ENCODE peak calls at places on chromosomes 12 and 14, in four cellular contexts. N, S, T and V are unnamed samples.

GRCh38 chr12:7146906-7147305 is 16.7 kb downstream of the CLSTN3 start:
- DNase-seq in T (no peak), S (no peak), N (no peak), V (no peak)

GRCh38 chr12:120847392-120848157 is 56.6 kb downstream of the SPPL3 start:
- DNase-seq in S (peak), N (no peak), T (peak), V (no peak)

GRCh38 chr14:26577711-26578110 is 20.1 kb downstream of the NOVA1 start:
- DNase-seq in S (peak), T (no peak), N (no peak), V (no peak)

GRCh38 chr12:13288501-13288900 is 92.0 kb downstream of the EMP1 start:
- DNase-seq in S (no peak), T (no peak), N (no peak), V (no peak)

GRCh38 chr12:91394903-91395302 is 212.3 kb upstream of the DCN start:
- DNase-seq in S (no peak), T (no peak), N (no peak), V (no peak)

GRCh38 chr12:65565601-65566560 is 258.4 kb upstream of the HMGA2 start:
- DNase-seq in S (peak), T (no peak), N (no peak), V (peak)

GRCh38 chr14:100898935-100899840 is 4.3 kb downstream of the RTL1 start:
- DNase-seq in N (peak), T (no peak), S (no peak), V (no peak)

GRCh38 chr14:65169351-65169750 is 67.0 kb upstream of the MAX start:
- DNase-seq in T (peak), N (no peak), S (peak), V (peak)

GRCh38 chr14:26765768-26766550 is 168.1 kb upstream of the NOVA1 start:
- DNase-seq in T (no peak), N (no peak), S (peak), V (peak)

GRCh38 chr14:68386950-68387779 is 405.7 kb downstream of the ZFP36L1 start:
- DNase-seq in N (no peak), T (no peak), S (no peak), V (peak)

GRCh38 chr12:75760481-75761324 is 249.3 kb upstream of the KRR1 start:
- DNase-seq in T (no peak), S (no peak), N (no peak), V (no peak)

GRCh38 chr12:95169368-95169767 is 47.9 kb downstream of the FGD6 start:
- DNase-seq in T (no peak), N (no peak), S (peak), V (peak)

GRCh38 chr14:65296402-65296801 is 116.1 kb upstream of the FUT8 start:
- DNase-seq in S (peak), N (no peak), T (no peak), V (no peak)

GRCh38 chr12:99766408-99766807 is 118.9 kb downstream of the GARIN6 start:
- DNase-seq in T (no peak), N (no peak), S (no peak), V (no peak)

GRCh38 chr12:103571286-103571685 is 15.8 kb upstream of the STAB2 start:
- DNase-seq in S (peak), T (no peak), N (no peak), V (peak)

GRCh38 chr14:55448146-55448614 is 7.8 kb upstream of the TBPL2 start:
- DNase-seq in S (peak), N (peak), T (no peak), V (peak)

GRCh38 chr14:31568151-31568550 is 6.9 kb downstream of the NUBPL start:
- DNase-seq in T (no peak), N (no peak), S (no peak), V (peak)

GRCh38 chr14:23351681-23352505 is 794 bp downstream of the SLC22A17 start:
- DNase-seq in T (no peak), N (no peak), S (peak), V (no peak)
- TF ChIP-seq CTCF in T (no peak), N (no peak), S (no peak), V (peak)

GRCh38 chr12:62127516-62127915 is 132.7 kb upstream of the USP15 start:
- DNase-seq in N (no peak), T (no peak), S (no peak), V (no peak)

GRCh38 chr12:62123721-62124203 is 136.4 kb upstream of the USP15 start:
- DNase-seq in T (peak), S (peak), N (no peak), V (peak)

GRCh38 chr12:62131153-62131552 is 129.1 kb upstream of the USP15 start:
- DNase-seq in S (no peak), T (no peak), N (no peak), V (no peak)

GRCh38 chr12:62130400-62130799 is 129.8 kb upstream of the USP15 start:
- DNase-seq in T (no peak), S (no peak), N (no peak), V (no peak)

GRCh38 chr12:62128186-62128965 is 131.8 kb upstream of the USP15 start:
- DNase-seq in S (peak), T (no peak), N (no peak), V (no peak)
- H3K4me3 ChIP-seq in S (no peak), T (no peak), N (no peak), V (no peak)

GRCh38 chr12:34294671-34295365 is 272.5 kb downstream of the ALG10 start:
- DNase-seq in S (no peak), N (no peak), T (no peak), V (no peak)

GRCh38 chr12:34291426-34291901 is 269.2 kb downstream of the ALG10 start:
- DNase-seq in T (no peak), N (no peak), S (no peak), V (no peak)

GRCh38 chr12:34294137-34294536 is 271.8 kb downstream of the ALG10 start:
- DNase-seq in N (no peak), T (no peak), S (no peak), V (no peak)

GRCh38 chr12:34291001-34291400 is 268.7 kb downstream of the ALG10 start:
- DNase-seq in T (no peak), S (no peak), N (no peak), V (no peak)

GRCh38 chr12:34292736-34293625 is 270.7 kb downstream of the ALG10 start:
- DNase-seq in T (no peak), N (no peak), S (no peak), V (no peak)
- TF ChIP-seq CTCF in T (no peak), N (no peak), S (no peak), V (no peak)

GRCh38 chr14:105023791-105024480 is 3.1 kb upstream of the CDCA4 start:
- DNase-seq in T (no peak), S (peak), N (no peak), V (peak)

GRCh38 chr14:105021656-105022275 is 883 bp upstream of the CDCA4 start:
- DNase-seq in S (peak), T (peak), N (no peak), V (no peak)

GRCh38 chr14:105020815-105021655 is at the start of gene CDCA4:
- DNase-seq in S (peak), T (peak), N (peak), V (peak)

GRCh38 chr14:105023144-105023543 is 2.3 kb upstream of the CDCA4 start:
- DNase-seq in T (no peak), N (no peak), S (no peak), V (peak)

DNA sequence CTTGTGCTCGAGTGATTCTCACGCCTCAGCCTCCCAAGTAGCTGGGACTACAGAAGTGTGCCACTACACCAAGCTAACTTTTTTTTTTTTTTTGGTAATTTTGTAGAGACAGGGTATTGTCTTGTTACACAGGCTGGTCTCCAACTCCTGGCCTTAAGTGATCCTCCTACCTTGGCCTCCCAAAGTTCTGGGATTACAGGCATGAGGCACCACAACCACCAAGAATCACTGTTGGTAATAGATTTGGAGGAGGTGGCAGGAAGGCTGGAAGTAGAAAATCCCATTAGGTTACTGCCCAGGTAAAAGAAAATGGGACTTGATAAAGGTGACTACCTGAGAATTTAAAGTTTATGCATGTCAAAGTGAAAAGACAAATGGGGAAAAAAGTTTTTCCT is 1.4 kb upstream of the CDCA4 start:
- DNase-seq in S (no peak), N (no peak), T (no peak), V (no peak)
- H3K4me3 ChIP-seq in S (peak), N (no peak), T (peak), V (peak)

DNA sequence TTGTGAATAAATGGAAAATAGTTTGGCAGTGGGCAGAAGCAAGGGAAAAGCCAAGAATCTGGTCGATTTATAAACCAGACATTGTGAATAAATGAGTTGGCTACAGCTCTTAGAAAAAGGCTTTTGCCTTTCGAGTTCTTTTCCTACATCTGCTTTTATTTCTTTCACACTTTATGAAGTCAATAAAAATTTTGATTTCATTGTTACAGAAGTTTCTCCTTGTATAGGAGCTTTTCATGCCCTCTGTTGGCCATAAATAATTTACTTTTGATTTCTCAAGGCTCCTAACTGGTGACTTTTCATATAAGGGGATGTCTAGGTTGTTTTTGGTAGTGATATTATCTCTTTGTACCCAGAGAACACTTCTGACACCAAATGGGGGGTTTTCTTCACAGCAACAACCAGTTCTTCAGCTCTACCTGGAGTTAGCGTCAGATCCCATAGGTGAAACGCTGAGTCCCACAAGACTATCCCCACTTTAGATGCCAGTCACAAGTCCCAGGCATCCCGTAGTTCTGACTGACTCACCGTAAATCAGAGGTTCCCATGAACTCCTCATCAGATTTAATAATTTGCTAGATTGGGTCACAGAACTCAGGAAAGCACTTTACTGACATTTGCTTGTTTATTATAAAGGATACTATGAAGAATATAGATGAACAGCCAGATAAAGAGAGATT is 136.4 kb upstream of the DNM1L start:
- DNase-seq in T (no peak), S (no peak), N (no peak), V (no peak)
- TF ChIP-seq CTCF in T (no peak), S (no peak), N (no peak), V (no peak)

DNA sequence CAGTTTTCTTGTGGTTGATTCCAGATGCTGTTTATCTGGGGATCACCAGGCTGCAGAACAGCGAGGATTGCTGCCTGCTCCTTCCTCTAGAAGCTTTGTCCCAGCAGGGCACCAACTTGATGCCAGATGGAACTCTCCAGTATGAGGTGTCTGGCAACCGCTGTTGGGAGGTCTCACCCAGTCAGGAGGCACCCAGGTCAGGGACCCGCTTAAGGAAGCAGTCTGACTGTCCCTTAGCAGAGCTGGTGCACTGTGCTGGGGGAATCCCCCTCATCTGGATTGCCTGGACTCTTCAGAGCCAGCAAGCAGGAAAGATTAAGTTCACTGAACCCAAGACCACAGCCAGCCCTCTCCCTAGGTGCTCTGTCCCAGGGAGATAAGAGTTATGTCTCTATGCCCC is 1165.2 kb downstream of the FSCB start:
- DNase-seq in S (no peak), N (no peak), T (no peak), V (no peak)
- H3K4me3 ChIP-seq in S (no peak), N (no peak), T (no peak), V (no peak)